ENCODE peak calls at places on chromosomes 4 and X, in five cellular contexts. A, T, V, Y and S are unnamed samples.

GRCh38 chr4:149031399-149031798 is 589.2 kb upstream of the NR3C2 start:
- DNase-seq in V (peak; percentile 31), T (peak; percentile 62), Y (peak; percentile 29), A (peak; percentile 32), S (peak; percentile 64)

GRCh38 chrX:10496345-10496965 is 123.9 kb downstream of the MID1 start:
- DNase-seq in T (no peak), A (no peak), Y (no peak), V (peak; percentile 26), S (no peak)

GRCh38 chr4:149203256-149204001 is 612.2 kb downstream of the IQCM start:
- DNase-seq in Y (no peak), A (no peak), T (no peak), V (no peak), S (no peak)

GRCh38 chr4:116599859-116600258 is 485.5 kb downstream of the TRAM1L1 start:
- DNase-seq in A (no peak), V (no peak), T (peak; percentile 52), Y (peak; percentile 18), S (peak; percentile 46)

GRCh38 chr4:184039963-184040383 is 134.9 kb downstream of the STOX2 start:
- DNase-seq in V (no peak), T (peak; percentile 62), Y (peak; percentile 67), A (no peak), S (no peak)

GRCh38 chr4:6391852-6392188 is 80.6 kb downstream of the PPP2R2C start:
- DNase-seq in T (no peak), Y (no peak), V (no peak), A (peak; percentile 63), S (no peak)

GRCh38 chr4:113683143-113683542 is 78.4 kb downstream of the CAMK2D start:
- DNase-seq in V (peak; percentile 89), T (no peak), Y (no peak), A (no peak), S (no peak)

GRCh38 chr4:145619639-145619996 is 433 bp downstream of the MMAA start:
- DNase-seq in Y (no peak), T (peak; percentile 58), A (peak; percentile 72), V (no peak), S (peak; percentile 83)

GRCh38 chr4:168900080-168900479 is 110.0 kb downstream of the CBR4 start:
- DNase-seq in A (no peak), V (no peak), T (no peak), Y (no peak), S (no peak)

GRCh38 chr4:185464184-185464583 is 7.3 kb downstream of the CCDC110 start:
- DNase-seq in V (no peak), A (no peak), T (peak; percentile 63), Y (peak; percentile 58), S (no peak)

GRCh38 chrX:68249401-68249831 is 183.9 kb downstream of the OPHN1 start:
- DNase-seq in Y (no peak), T (no peak), V (no peak), A (no peak), S (no peak)

GRCh38 chr4:118968006-118968405 is 79.4 kb downstream of the SYNPO2 start:
- DNase-seq in A (peak; percentile 21), V (peak; percentile 92), Y (peak; percentile 18), T (peak; percentile 86), S (peak; percentile 72)

GRCh38 chr4:55407764-55408163 is 12.0 kb downstream of the TMEM165 start:
- DNase-seq in T (no peak), V (no peak), A (no peak), Y (no peak), S (no peak)

GRCh38 chr4:27048350-27049100 is 187.9 kb downstream of the STIM2 start:
- DNase-seq in Y (peak; percentile 18), T (peak; percentile 51), A (peak; percentile 57), V (peak; percentile 29), S (peak; percentile 69)

GRCh38 chr4:187232796-187233195 is 509.1 kb upstream of the FAT1 start:
- DNase-seq in V (no peak), T (no peak), A (no peak), Y (no peak), S (no peak)

DNA sequence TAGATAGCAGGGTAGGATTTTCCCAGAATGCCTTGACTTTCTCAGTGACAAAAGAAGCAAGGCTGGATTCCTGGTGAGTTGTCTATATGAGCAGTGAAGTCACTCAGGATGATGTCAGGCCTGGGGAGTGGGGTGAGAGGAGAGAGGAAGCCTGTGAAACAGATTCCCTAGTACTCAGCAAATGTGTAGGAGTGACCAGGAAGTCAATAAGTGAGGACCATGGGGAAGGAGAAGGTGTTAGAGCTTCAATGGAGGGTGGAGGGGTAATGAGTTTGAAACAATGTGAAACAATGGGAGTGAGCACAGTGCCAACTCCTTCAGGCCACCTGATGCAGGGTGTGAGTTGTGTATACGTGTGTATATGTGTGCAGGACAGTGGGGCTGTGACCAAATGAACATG is 2.4 kb upstream of the SLC9A6 start:
- DNase-seq in A (no peak), V (no peak), Y (no peak), T (no peak), S (no peak)
- H2AFZ ChIP-seq in A (no peak overlapping the region), V (no peak overlapping the region), Y (no peak overlapping the region), T (no peak overlapping the region), S (no peak overlapping the region)

GRCh38 chr4:78059938-78060337 is 2.8 kb downstream of the FRAS1 start:
- DNase-seq in Y (no peak), V (no peak), T (no peak), A (no peak), S (no peak)
- H3K4me3 ChIP-seq in Y (peak overlapping the region; percentile 73), V (no peak overlapping the region), T (peak overlapping the region; percentile 95), A (no peak overlapping the region), S (no peak overlapping the region)

GRCh38 chr4:158018090-158018808 is 154.6 kb downstream of the GASK1B start:
- DNase-seq in T (no peak), V (no peak), Y (no peak), A (no peak), S (no peak)

GRCh38 chr4:158025131-158025530 is 147.7 kb downstream of the GASK1B start:
- DNase-seq in Y (no peak), A (peak; percentile 75), T (no peak), V (no peak), S (no peak)

GRCh38 chr4:158018831-158019230 is 154.0 kb downstream of the GASK1B start:
- DNase-seq in Y (no peak), A (no peak), V (no peak), T (no peak), S (no peak)

GRCh38 chr4:158020175-158020574 is 152.7 kb downstream of the GASK1B start:
- DNase-seq in Y (no peak), A (peak; percentile 75), T (peak; percentile 14), V (no peak), S (no peak)

DNA sequence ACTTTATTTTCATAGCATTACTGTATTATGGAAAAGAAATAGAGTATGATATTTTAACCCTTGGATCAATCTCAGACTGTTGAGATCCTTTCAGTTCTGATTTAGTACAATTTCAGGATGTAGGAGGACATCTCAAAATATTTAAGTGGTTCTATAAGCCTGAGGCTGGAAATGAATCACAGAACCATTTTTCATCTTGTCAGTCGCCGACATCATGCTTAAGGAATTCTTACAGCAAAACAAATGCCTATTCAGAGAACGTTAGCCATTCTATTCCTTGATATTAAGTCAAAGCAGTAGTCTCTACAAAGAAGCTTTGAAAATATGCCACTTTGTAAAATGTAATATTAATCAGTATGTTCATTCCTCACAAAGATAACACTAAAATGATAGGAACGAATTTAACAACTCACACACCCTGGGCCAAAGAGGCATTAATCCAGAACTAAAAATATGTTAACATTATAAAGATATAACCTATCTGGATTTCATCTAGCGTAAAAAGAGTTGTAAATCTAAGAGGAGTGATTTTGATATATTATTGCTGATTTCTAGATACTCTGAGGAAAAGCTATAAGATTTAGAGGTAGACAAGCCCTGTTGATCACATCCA is 152.0 kb downstream of the GASK1B start:
- DNase-seq in V (no peak), A (peak; percentile 72), T (no peak), Y (no peak), S (no peak)
- H3K4me1 ChIP-seq in V (no peaks in the 10 kb centered on the region), A (peaks cover 31% of the 10 kb centered on the region), T (peaks cover 3% of the 10 kb centered on the region), Y (no peaks in the 10 kb centered on the region), S (no peaks in the 10 kb centered on the region)

GRCh38 chrX:646228-646495 is 15.6 kb downstream of the SHOX start:
- DNase-seq in V (no peak), Y (no peak), A (no peak), T (no peak), S (no peak)

GRCh38 chrX:644304-645023 is 13.9 kb downstream of the SHOX start:
- DNase-seq in A (no peak), V (no peak), Y (peak; percentile 73), T (peak; percentile 68), S (no peak)

GRCh38 chrX:643911-644303 is 13.3 kb downstream of the SHOX start:
- DNase-seq in Y (no peak), A (no peak), T (peak; percentile 43), V (no peak), S (no peak)

GRCh38 chrX:646796-647195 is 16.2 kb downstream of the SHOX start:
- DNase-seq in Y (no peak), V (peak; percentile 11), T (no peak), A (no peak), S (no peak)

GRCh38 chrX:645024-645376 is 14.4 kb downstream of the SHOX start:
- DNase-seq in V (no peak), A (no peak), Y (peak; percentile 53), T (peak; percentile 58), S (no peak)
- H2AFZ ChIP-seq in V (no peak overlapping the region), A (no peak overlapping the region), Y (peak overlapping the region; percentile 80), T (peak overlapping the region; percentile 85), S (no peak overlapping the region)

GRCh38 chr4:7514281-7514680 is 79.6 kb upstream of the PSAPL1 start:
- DNase-seq in A (no peak), Y (no peak), V (no peak), T (no peak), S (no peak)
- H3K4me3 ChIP-seq in A (no peak overlapping the region), Y (no peak overlapping the region), V (no peak overlapping the region), T (no peak overlapping the region), S (no peak overlapping the region)

DNA sequence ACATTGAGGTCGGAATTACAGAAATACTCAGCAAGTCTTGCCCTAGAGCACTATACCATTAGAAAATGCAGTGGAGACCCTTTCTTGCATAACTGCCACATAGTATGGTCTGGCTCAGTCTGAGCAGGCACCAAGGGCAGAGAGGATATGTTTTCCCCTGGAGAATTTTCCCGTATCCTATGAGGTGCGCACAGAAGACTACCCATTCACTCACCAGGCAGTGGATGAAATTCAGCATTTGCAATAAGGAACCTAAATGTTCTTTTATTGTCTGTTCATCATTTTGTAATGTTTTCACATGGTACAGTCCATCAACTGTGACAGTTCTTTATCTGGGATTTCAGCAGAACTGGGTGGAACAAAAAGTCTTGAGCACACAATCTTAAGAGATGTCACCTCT is 15.5 kb downstream of the JADE3 start:
- DNase-seq in V (no peak), T (no peak), Y (no peak), A (no peak), S (no peak)
- H3K4me1 ChIP-seq in V (no peaks in the 10 kb centered on the region), T (no peaks in the 10 kb centered on the region), Y (peaks cover 5% of the 10 kb centered on the region), A (no peaks in the 10 kb centered on the region), S (no peaks in the 10 kb centered on the region)